ENCODE peak calls at places on chromosomes 5 and 9, in seven cellular contexts. U, R, G, J, E, B and X are unnamed samples.

GRCh38 chr5:166088389-166089039 is 2202.9 kb upstream of the WWC1 start:
- DNase-seq in J (no peak), G (no peak), E (no peak), U (no peak), B (no peak), R (no peak), X (no peak)

GRCh38 chr9:19049872-19050636 is 827 bp downstream of the RRAGA start:
- DNase-seq in R (no peak), G (no peak), B (no peak), E (no peak), U (peak), J (peak), X (no peak)

GRCh38 chr5:74316064-74316586 is 324.4 kb downstream of the ENC1 start:
- DNase-seq in U (peak), J (peak), R (no peak), G (peak), E (no peak), B (peak), X (peak)

GRCh38 chr9:112541690-112542089 is 55.1 kb downstream of the KIAA1958 start:
- DNase-seq in R (no peak), E (no peak), J (peak), U (peak), B (no peak), G (no peak), X (no peak)

GRCh38 chr5:141762790-141763368 is 80.8 kb upstream of the ARAP3 start:
- DNase-seq in G (no peak), E (no peak), R (no peak), B (no peak), J (no peak), U (no peak), X (no peak)

GRCh38 chr9:136286987-136287379 is 16.9 kb downstream of the CCDC187 start:
- DNase-seq in R (no peak), E (no peak), U (no peak), J (no peak), B (no peak), G (no peak), X (no peak)

GRCh38 chr5:135367070-135367469 is 32.0 kb downstream of the MACROH2A1 start:
- DNase-seq in G (no peak), J (no peak), U (no peak), R (no peak), E (no peak), B (no peak), X (no peak)

GRCh38 chr9:124450241-124450924 is at the start of gene ADGRD2:
- DNase-seq in G (no peak), B (peak), R (no peak), E (peak), U (peak), J (peak), X (no peak)

GRCh38 chr5:11595045-11595444 is 309.2 kb downstream of the CTNND2 start:
- DNase-seq in R (no peak), B (no peak), E (no peak), J (no peak), G (no peak), U (no peak), X (no peak)

GRCh38 chr9:86407022-86407421 is 52.8 kb upstream of the TUT7 start:
- DNase-seq in J (peak), R (no peak), E (no peak), G (no peak), B (peak), U (peak), X (peak)

GRCh38 chr5:74586831-74587230 is 53.7 kb downstream of the ENC1 start:
- DNase-seq in U (no peak), E (no peak), G (no peak), J (no peak), B (no peak), R (no peak), X (no peak)

GRCh38 chr5:177378884-177379883 is 5.0 kb upstream of the SLC34A1 start:
- DNase-seq in B (peak), E (no peak), U (peak), R (no peak), G (no peak), J (peak), X (peak)

GRCh38 chr9:70127540-70128416 is 84.1 kb downstream of the MAMDC2 start:
- DNase-seq in G (no peak), B (no peak), J (no peak), E (no peak), U (peak), R (no peak), X (no peak)

GRCh38 chr9:137029058-137029922 is 1.3 kb upstream of the ABCA2 start:
- DNase-seq in B (peak), U (peak), G (peak), J (peak), E (peak), R (peak), X (no peak)

GRCh38 chr9:131677445-131678180 is 62.3 kb downstream of the RAPGEF1 start:
- DNase-seq in B (no peak), J (peak), R (no peak), E (no peak), G (no peak), U (peak), X (no peak)

GRCh38 chr9:116165912-116166311 is 12.3 kb downstream of the PAPPA start:
- DNase-seq in B (no peak), J (peak), U (peak), R (no peak), E (no peak), G (no peak), X (no peak)

GRCh38 chr9:77751341-77752091 is 103.4 kb upstream of the GNA14 start:
- DNase-seq in J (peak), B (no peak), U (peak), E (no peak), R (no peak), G (no peak), X (no peak)

GRCh38 chr5:104186100-104186499 is 623.5 kb upstream of the NUDT12 start:
- DNase-seq in G (no peak), J (no peak), B (no peak), E (no peak), U (peak), R (no peak), X (no peak)

GRCh38 chr9:111525056-111525977 is at the start of gene ZNF483:
- DNase-seq in U (peak), R (peak), B (peak), G (peak), J (peak), E (peak), X (peak)

GRCh38 chr9:111678293-111678692 is 16.9 kb downstream of the GNG10 start:
- DNase-seq in U (no peak), E (no peak), R (no peak), B (no peak), J (no peak), G (no peak), X (no peak)

GRCh38 chr9:25177858-25178257 is 500.4 kb downstream of the TUSC1 start:
- DNase-seq in E (no peak), U (no peak), J (no peak), G (no peak), R (no peak), B (no peak), X (no peak)

GRCh38 chr5:114450516-114450909 is 88.6 kb downstream of the KCNN2 start:
- DNase-seq in U (peak), G (no peak), R (no peak), B (no peak), J (peak), E (no peak), X (no peak)

GRCh38 chr9:131837836-131838235 is 98.0 kb upstream of the RAPGEF1 start:
- DNase-seq in B (no peak), R (no peak), U (no peak), J (no peak), G (no peak), E (no peak), X (no peak)

GRCh38 chr5:80408475-80408875 is 611 bp downstream of the ZFYVE16 start:
- DNase-seq in E (peak), U (peak), G (peak), B (peak), R (no peak), J (peak), X (no peak)

GRCh38 chr5:74402553-74402952 is 238.0 kb downstream of the ENC1 start:
- DNase-seq in J (no peak), G (no peak), B (no peak), U (no peak), R (no peak), E (no peak), X (no peak)

GRCh38 chr9:123418506-123418905 is 62.5 kb downstream of the CRB2 start:
- DNase-seq in B (no peak), R (no peak), U (no peak), J (no peak), E (no peak), G (no peak), X (no peak)